ENCODE peak calls at places on chromosomes 1 and 21, in eight cellular contexts. D, M, I, P, G, N, Q and T are unnamed samples.

GRCh38 chr1:85502625-85503083 is 37.7 kb upstream of the DDAH1 start:
- DNase-seq in D (peak), M (peak), I (no peak), P (peak), G (no peak), N (no peak), Q (peak), T (peak)

GRCh38 chr1:115199416-115200132 is 110.3 kb upstream of the TSPAN2 start:
- DNase-seq in D (no peak), M (no peak), I (no peak), P (peak), G (no peak), N (no peak), Q (no peak), T (no peak)

GRCh38 chr1:36323636-36324321 is at the start of gene EVA1B:
- DNase-seq in D (peak), M (no peak), I (peak), P (peak), G (peak), N (no peak), Q (peak), T (peak)

GRCh38 chr1:27719286-27720251 is 6.2 kb upstream of the FAM76A start:
- DNase-seq in D (no peak), M (no peak), I (no peak), P (peak), G (no peak), N (no peak), Q (no peak), T (no peak)

GRCh38 chr1:232221790-232222499 is 408.0 kb downstream of the SIPA1L2 start:
- DNase-seq in D (no peak), M (no peak), I (no peak), P (peak), G (no peak), N (no peak), Q (no peak), T (no peak)

GRCh38 chr1:223877804-223878203 is 32.1 kb upstream of the TP53BP2 start:
- DNase-seq in D (no peak), M (no peak), I (no peak), P (no peak), G (no peak), N (no peak), Q (no peak), T (no peak)

GRCh38 chr1:209367031-209367813 is 216.3 kb upstream of the CAMK1G start:
- DNase-seq in D (no peak), M (no peak), I (no peak), P (no peak), G (no peak), N (no peak), Q (no peak), T (no peak)

GRCh38 chr1:230760360-230760827 is 13.2 kb downstream of the CAPN9 start:
- DNase-seq in D (no peak), M (peak), I (no peak), P (no peak), G (no peak), N (no peak), Q (peak), T (no peak)

GRCh38 chr21:44959376-44960091 is 19.7 kb downstream of the SLX9 start:
- DNase-seq in D (peak), M (no peak), I (no peak), P (no peak), G (no peak), N (no peak), Q (no peak), T (no peak)

GRCh38 chr1:171664976-171665375 is 12.5 kb upstream of the MYOC start:
- DNase-seq in D (no peak), M (no peak), I (no peak), P (no peak), G (no peak), N (no peak), Q (no peak), T (no peak)

GRCh38 chr1:53442297-53442696 is 16.9 kb upstream of the DMRTB1 start:
- DNase-seq in D (no peak), M (no peak), I (no peak), P (peak), G (no peak), N (no peak), Q (no peak), T (peak)

GRCh38 chr1:212481438-212481767 is 48.7 kb downstream of the NENF start:
- DNase-seq in D (no peak), M (no peak), I (no peak), P (no peak), G (no peak), N (no peak), Q (no peak), T (no peak)

GRCh38 chr1:228515200-228515834 is 28.1 kb downstream of the RNF187 start:
- DNase-seq in D (no peak), M (peak), I (peak), P (peak), G (peak), N (peak), Q (peak), T (peak)

GRCh38 chr1:176826265-176826664 is 338.2 kb downstream of the ASTN1 start:
- DNase-seq in D (no peak), M (peak), I (no peak), P (no peak), G (no peak), N (no peak), Q (no peak), T (no peak)

GRCh38 chr21:33811147-33812024 is 104.2 kb downstream of the ATP5PO start:
- DNase-seq in D (no peak), M (no peak), I (no peak), P (no peak), G (no peak), N (no peak), Q (no peak), T (no peak)

GRCh38 chr1:161285519-161285918 is 24.2 kb downstream of the MPZ start:
- DNase-seq in D (no peak), M (no peak), I (no peak), P (no peak), G (no peak), N (no peak), Q (peak), T (no peak)

GRCh38 chr1:63795455-63795854 is 21.6 kb downstream of the ROR1 start:
- DNase-seq in D (no peak), M (peak), I (no peak), P (no peak), G (no peak), N (no peak), Q (no peak), T (no peak)

GRCh38 chr1:99591886-99592285 is 54.0 kb upstream of the PALMD start:
- DNase-seq in D (no peak), M (no peak), I (no peak), P (no peak), G (no peak), N (no peak), Q (no peak), T (no peak)

GRCh38 chr1:53077599-53077965 is 15.6 kb downstream of the PODN start:
- DNase-seq in D (peak), M (no peak), I (no peak), P (no peak), G (no peak), N (no peak), Q (no peak), T (no peak)